ENCODE peak calls at places on chromosome 16, in seven cellular contexts. X, Y, G, H, U, P and M are unnamed samples.

GRCh38 chr16:84397090-84397489 is 28.8 kb downstream of the ATP2C2 start:
- DNase-seq in Y (no peak), G (no peak), U (no peak), P (no peak), X (no peak), H (no peak), M (no peak)

GRCh38 chr16:2009791-2010510 is at the start of gene ZNF598:
- DNase-seq in G (peak), H (peak), P (peak), U (no peak), X (peak), Y (no peak), M (no peak)

GRCh38 chr16:53504665-53505064 is 1.7 kb upstream of the AKTIP start:
- DNase-seq in U (no peak), H (peak), P (peak), Y (no peak), G (peak), X (no peak), M (no peak)

GRCh38 chr16:11088432-11088794 is 144.0 kb downstream of the CLEC16A start:
- DNase-seq in U (no peak), X (no peak), P (no peak), G (no peak), H (no peak), Y (no peak), M (no peak)

GRCh38 chr16:24499193-24499814 is 40.1 kb upstream of the RBBP6 start:
- DNase-seq in X (peak), U (no peak), H (peak), Y (no peak), G (peak), P (no peak), M (no peak)

GRCh38 chr16:2460391-2460713 is 443 bp downstream of the TEDC2 start:
- DNase-seq in X (no peak), P (no peak), Y (no peak), H (no peak), G (no peak), U (no peak), M (no peak)

GRCh38 chr16:65621640-65622039 is 499.8 kb upstream of the CDH11 start:
- DNase-seq in U (no peak), X (no peak), P (no peak), G (no peak), H (peak), Y (no peak), M (no peak)

GRCh38 chr16:69240336-69240735 is 53.4 kb downstream of the SNTB2 start:
- DNase-seq in H (no peak), P (peak), G (peak), Y (peak), U (no peak), X (no peak), M (no peak)

GRCh38 chr16:66357523-66357928 is 9.0 kb upstream of the CDH5 start:
- DNase-seq in U (peak), Y (peak), H (peak), P (peak), G (peak), X (peak), M (no peak)

GRCh38 chr16:65988019-65988418 is 378.5 kb upstream of the CDH5 start:
- DNase-seq in U (no peak), G (no peak), H (peak), Y (no peak), P (no peak), X (no peak), M (no peak)

GRCh38 chr16:1105888-1106620 is 10.0 kb upstream of the C1QTNF8 start:
- DNase-seq in X (peak), P (peak), U (peak), Y (no peak), G (peak), H (peak), M (no peak)

GRCh38 chr16:24493859-24494258 is 45.5 kb upstream of the RBBP6 start:
- DNase-seq in Y (no peak), H (no peak), X (no peak), U (no peak), G (no peak), P (no peak), M (no peak)

GRCh38 chr16:24670623-24671454 is 58.6 kb upstream of the TNRC6A start:
- DNase-seq in G (peak), H (peak), X (peak), P (peak), U (no peak), Y (no peak), M (no peak)

GRCh38 chr16:19844945-19845641 is 39.6 kb downstream of the GPRC5B start:
- DNase-seq in G (peak), P (peak), U (peak), X (no peak), Y (no peak), H (peak), M (no peak)

GRCh38 chr16:68072038-68072695 is 13.0 kb upstream of the NFATC3 start:
- DNase-seq in X (no peak), U (no peak), Y (peak), P (peak), G (peak), H (no peak), M (no peak)

DNA sequence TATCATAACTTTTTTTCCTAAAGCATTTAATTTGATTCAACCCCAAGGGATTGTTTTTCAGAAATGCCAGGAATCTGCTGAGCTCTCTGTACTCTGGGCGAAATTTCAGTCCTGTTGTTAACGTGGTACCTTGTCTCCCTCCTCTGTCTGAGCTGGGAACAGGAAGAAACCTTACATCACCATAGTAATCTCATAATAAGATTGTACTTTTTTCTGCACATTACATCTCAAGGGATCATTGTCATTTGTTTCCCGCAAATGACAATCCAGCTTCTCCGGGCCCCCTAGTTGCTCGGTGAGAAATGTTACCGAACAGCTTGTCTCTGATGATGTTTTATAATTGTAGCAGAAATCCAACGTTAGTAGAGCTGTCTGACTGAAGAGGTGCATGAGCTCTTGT is 152.7 kb upstream of the ERCC4 start:
- DNase-seq in H (no peak), G (no peak), X (no peak), Y (no peak), U (no peak), P (no peak), M (no peak)
- TF ChIP-seq CTCF in H (no peak), G (no peak), X (no peak), Y (no peak), U (no peak), P (no peak), M (no peak)

DNA sequence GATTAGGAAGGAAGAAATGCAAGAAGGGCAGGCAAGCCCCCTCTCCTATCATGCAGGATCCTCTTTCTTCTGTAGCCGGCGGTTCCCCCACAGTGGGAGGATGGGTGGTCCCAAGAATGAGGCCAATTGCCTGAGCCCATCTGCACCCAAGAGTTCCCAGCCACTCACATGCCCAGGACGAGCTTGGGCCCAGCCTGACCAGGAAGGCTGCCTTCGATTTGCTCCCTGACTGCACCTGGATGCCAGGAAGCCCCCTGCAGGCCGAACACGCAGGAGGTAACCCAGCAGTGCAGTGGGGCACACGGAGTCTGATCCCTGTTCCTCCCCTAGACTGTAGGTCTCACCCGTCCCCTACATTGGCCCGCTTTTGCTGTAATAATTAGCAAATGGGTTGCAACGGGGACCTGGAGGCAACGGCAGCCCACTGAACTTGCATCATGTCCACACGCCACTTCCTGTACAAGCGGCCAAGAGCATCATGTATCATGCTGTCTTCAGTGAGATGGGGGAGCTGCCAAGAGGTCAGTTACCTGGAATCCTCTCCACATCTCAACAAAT is 67.5 kb downstream of the AMFR start:
- DNase-seq in H (peak), U (no peak), Y (no peak), X (peak), P (no peak), G (no peak), M (no peak)
- TF ChIP-seq CTCF in H (no peak), U (peak), Y (no peak), X (no peak), P (peak), G (no peak), M (no peak)

GRCh38 chr16:60206511-60206910 is 1472.4 kb upstream of the GOT2 start:
- DNase-seq in G (no peak), U (no peak), Y (no peak), H (no peak), P (no peak), X (no peak), M (no peak)

GRCh38 chr16:60200161-60200560 is 1466.0 kb upstream of the GOT2 start:
- DNase-seq in G (no peak), H (no peak), P (no peak), U (no peak), X (no peak), Y (no peak), M (no peak)

GRCh38 chr16:60204221-60204620 is 1470.1 kb upstream of the GOT2 start:
- DNase-seq in U (no peak), X (no peak), G (no peak), P (peak), Y (no peak), H (no peak), M (no peak)

GRCh38 chr16:60199154-60199553 is 1465.0 kb upstream of the GOT2 start:
- DNase-seq in Y (no peak), U (no peak), X (no peak), H (no peak), G (no peak), P (no peak), M (no peak)

GRCh38 chr16:60203525-60204124 is 1469.5 kb upstream of the GOT2 start:
- DNase-seq in H (peak), U (no peak), Y (no peak), P (peak), G (peak), X (no peak), M (no peak)
- TF ChIP-seq CTCF in H (no peak), U (peak), Y (peak), P (peak), G (peak), X (peak), M (no peak)

DNA sequence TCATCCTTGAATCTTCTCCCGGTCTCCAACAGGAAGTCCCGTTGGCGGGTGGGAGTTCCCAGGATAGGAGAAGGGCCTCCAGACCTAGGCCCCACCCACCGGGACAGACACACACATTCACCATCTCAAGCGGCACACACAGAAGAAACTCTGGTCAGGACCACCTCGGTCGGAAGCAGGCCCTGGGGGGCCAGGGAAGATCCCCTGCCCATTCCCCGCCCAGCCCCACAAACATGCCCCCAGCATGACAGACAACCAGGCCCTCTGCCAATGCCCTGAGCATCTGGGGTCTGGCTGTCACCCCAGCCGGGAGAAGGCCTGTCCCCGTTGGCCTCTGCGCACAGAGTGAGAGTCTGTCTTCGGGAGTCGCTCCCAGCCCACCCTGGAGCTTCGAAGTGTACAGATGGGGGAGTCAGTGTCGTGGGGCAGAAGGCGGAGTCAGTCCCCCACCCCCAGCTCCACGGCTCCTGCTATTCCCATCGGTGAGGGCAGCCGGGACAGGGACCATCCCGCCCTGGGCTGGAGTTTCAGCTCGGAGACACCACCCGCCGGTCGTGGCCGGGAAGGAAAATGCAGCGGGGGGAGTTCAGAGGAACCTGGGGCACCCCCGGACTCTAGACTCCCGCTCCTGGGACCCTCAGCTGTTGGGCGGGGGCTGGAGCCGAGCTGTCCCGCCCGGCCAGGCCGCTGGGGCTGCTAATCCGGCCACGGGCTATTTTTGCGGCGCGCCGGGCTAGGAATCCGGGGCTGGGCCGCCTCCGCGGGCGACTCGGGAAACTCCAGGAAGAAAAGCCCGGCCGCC is 690 bp downstream of the RHBDF1 start:
- DNase-seq in Y (no peak), U (no peak), G (peak), H (peak), P (peak), X (peak), M (peak)
- TF ChIP-seq CTCF in Y (peak), U (no peak), G (no peak), H (no peak), P (no peak), X (no peak), M (no peak)

GRCh38 chr16:17461951-17462729 is 8.6 kb downstream of the XYLT1 start:
- DNase-seq in H (no peak), G (no peak), Y (no peak), U (no peak), X (no peak), P (no peak), M (no peak)
- TF ChIP-seq CTCF in H (no peak), G (no peak), Y (no peak), U (no peak), X (no peak), P (no peak), M (no peak)

GRCh38 chr16:28872952-28873351 is 5.3 kb upstream of the ATP2A1 start:
- DNase-seq in G (no peak), P (no peak), H (no peak), X (no peak), U (no peak), Y (no peak), M (no peak)

GRCh38 chr16:28876016-28876659 is 2.1 kb upstream of the ATP2A1 start:
- DNase-seq in X (no peak), Y (no peak), P (no peak), H (no peak), U (no peak), G (no peak), M (no peak)

GRCh38 chr16:28875134-28876015 is 2.9 kb upstream of the ATP2A1 start:
- DNase-seq in G (no peak), X (no peak), U (no peak), H (no peak), P (no peak), Y (no peak), M (no peak)

GRCh38 chr16:28874406-28874805 is 3.9 kb upstream of the ATP2A1 start:
- DNase-seq in P (no peak), X (no peak), Y (no peak), H (no peak), U (no peak), G (no peak), M (no peak)

GRCh38 chr16:28873543-28874201 is 4.6 kb upstream of the ATP2A1 start:
- DNase-seq in U (no peak), Y (no peak), X (no peak), G (no peak), H (peak), P (no peak), M (no peak)
- TF ChIP-seq CTCF in U (peak), Y (peak), X (peak), G (peak), H (peak), P (peak), M (no peak)

GRCh38 chr16:86521236-86522197 is 11.2 kb downstream of the FOXF1 start:
- DNase-seq in P (no peak), Y (no peak), H (no peak), U (no peak), G (no peak), X (peak), M (no peak)
- TF ChIP-seq CTCF in P (no peak), Y (no peak), H (no peak), U (peak), G (no peak), X (no peak), M (no peak)

GRCh38 chr16:26645629-26646028 is 421.1 kb upstream of the C16orf82 start:
- DNase-seq in U (no peak), X (peak), G (no peak), P (no peak), H (no peak), Y (no peak), M (no peak)
- TF ChIP-seq CTCF in U (no peak), X (peak), G (no peak), P (peak), H (no peak), Y (no peak), M (no peak)

GRCh38 chr16:56888806-56889205 is 23.8 kb downstream of the SLC12A3 start:
- DNase-seq in P (no peak), X (no peak), H (no peak), Y (no peak), U (no peak), G (no peak), M (no peak)
- TF ChIP-seq CTCF in P (no peak), X (no peak), H (no peak), Y (no peak), U (no peak), G (no peak), M (no peak)

GRCh38 chr16:79776243-79776884 is 175.8 kb upstream of the MAF start:
- DNase-seq in H (peak), P (peak), G (no peak), U (no peak), Y (no peak), X (peak), M (no peak)
- TF ChIP-seq CTCF in H (no peak), P (no peak), G (no peak), U (no peak), Y (no peak), X (no peak), M (no peak)